ENCODE peak calls at places on chromosomes 16 and 17, in nine cellular contexts. Y, E, O, L, D, M, Q, P and A are unnamed samples. For H3K4me1 and H3K27me3, the result is how much of the 10 kb centered on the place peaks cover.

GRCh38 chr16:48899500-48899899 is 289.5 kb upstream of the N4BP1 start:
- DNase-seq in L (no peak), O (no peak), E (no peak), D (no peak), Y (no peak), Q (no peak), M (no peak), P (no peak), A (no peak)

GRCh38 chr17:75980188-75981018 is 1.4 kb downstream of the TEN1 start:
- DNase-seq in E (no peak), M (no peak), O (no peak), D (no peak), Y (no peak), L (peak), Q (no peak), P (peak), A (peak)

GRCh38 chr17:64147110-64148016 is 17.4 kb upstream of the ERN1 start:
- DNase-seq in D (peak), E (no peak), Q (no peak), L (no peak), P (peak), O (no peak), Y (peak), M (no peak), A (peak)

GRCh38 chr16:89598199-89598598 is 15.2 kb upstream of the DPEP1 start:
- DNase-seq in D (no peak), O (no peak), Y (peak), E (no peak), P (peak), M (no peak), Q (no peak), L (peak), A (no peak)

GRCh38 chr17:50629902-50630301 is 4.8 kb upstream of the ABCC3 start:
- DNase-seq in M (no peak), O (no peak), P (no peak), Y (no peak), D (no peak), E (no peak), Q (no peak), L (peak), A (no peak)

GRCh38 chr17:3479988-3480387 is 4.2 kb downstream of the ASPA start:
- DNase-seq in Y (no peak), L (no peak), O (no peak), P (no peak), E (no peak), Q (no peak), M (no peak), D (no peak), A (no peak)

GRCh38 chr17:16288860-16289571 is 64.3 kb downstream of the CENPV start:
- DNase-seq in P (no peak), O (no peak), D (no peak), E (no peak), M (no peak), L (peak), Q (no peak), Y (no peak), A (no peak)

GRCh38 chr16:81697321-81697885 is 81.7 kb upstream of the PLCG2 start:
- DNase-seq in E (peak), P (peak), Q (no peak), M (peak), O (no peak), D (peak), Y (peak), L (peak), A (peak)

GRCh38 chr16:15650698-15651161 is 685 bp downstream of the NDE1 start:
- DNase-seq in M (no peak), Q (peak), P (peak), L (peak), Y (no peak), D (peak), E (no peak), O (peak), A (peak)

GRCh38 chr17:27545562-27546229 is 85.3 kb upstream of the LGALS9 start:
- DNase-seq in L (no peak), E (no peak), Q (no peak), M (no peak), D (no peak), O (no peak), P (no peak), Y (no peak), A (no peak)

GRCh38 chr17:67421869-67422273 is 44.8 kb downstream of the PITPNC1 start:
- DNase-seq in L (peak), E (peak), M (no peak), Y (peak), P (peak), O (no peak), D (peak), Q (no peak), A (no peak)

DNA sequence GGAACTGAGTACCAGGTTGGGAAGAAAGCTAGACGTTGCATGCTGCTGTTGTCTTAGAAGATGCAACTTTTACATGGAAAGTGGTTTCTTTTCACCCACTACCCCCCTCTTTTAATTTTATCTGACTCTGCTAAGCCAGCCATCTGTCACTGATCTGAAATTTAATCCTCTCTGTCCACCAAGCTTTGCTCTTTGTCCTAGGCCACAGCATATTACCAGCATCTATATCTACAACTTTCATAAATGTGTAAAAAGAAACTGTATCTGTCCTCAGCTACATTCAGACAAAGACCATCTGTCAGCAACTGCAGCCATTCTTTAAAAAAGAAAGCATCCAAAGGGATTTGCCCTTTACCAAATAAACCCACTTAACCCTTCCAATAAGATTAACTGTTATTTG is 602.3 kb upstream of the SALL1 start:
- DNase-seq in Y (no peak), O (no peak), M (no peak), E (no peak), L (no peak), D (no peak), Q (no peak), P (no peak), A (no peak)
- H3K4me1 ChIP-seq in Y (under half), O (under half), M (under half), E (under half), L (under half), D (under half), Q (under half), P (under half), A (under half)

DNA sequence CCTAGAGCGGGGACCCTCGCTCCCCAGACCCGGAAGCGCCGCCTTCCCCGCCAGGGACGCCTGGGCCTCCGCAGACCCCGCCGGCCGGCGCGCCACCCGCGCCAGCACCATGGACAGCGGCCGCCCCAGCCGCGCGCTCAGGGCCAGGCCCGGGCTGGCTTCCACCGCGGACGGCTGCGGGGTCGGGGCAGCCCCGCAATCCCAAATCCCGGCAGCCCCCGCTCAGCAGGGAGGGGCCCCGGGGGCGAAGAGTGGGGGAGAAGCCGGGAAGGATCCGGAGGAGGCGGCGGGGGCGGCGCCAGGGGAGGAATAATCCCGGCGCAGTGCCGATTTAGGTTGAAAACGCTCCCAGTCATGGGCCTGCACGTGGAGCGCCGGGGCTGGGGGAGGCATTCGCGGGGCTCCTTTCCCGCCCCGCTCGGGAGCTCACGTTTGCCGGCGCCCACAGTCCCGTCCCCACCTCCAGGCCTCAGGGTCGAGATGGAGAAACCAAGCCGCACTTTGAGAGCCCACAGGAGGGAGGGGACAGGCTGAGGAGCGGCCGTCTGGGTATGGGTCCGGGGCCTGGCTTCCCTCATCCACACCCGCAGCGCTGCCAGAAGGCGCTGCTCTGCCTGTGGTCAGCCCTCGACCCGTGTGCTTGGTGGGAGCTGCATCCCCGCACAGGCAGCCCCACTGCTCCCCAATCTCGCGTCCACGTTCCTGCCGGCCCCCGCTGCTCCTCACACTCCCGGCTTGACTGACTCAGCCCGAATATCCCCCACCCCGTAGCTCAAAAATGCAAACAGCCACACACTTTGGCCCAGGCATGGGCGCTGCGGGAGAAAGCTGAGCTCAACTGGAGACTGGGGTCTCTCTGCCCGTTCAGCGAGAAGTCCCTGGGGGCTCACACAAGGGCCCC is 4.7 kb downstream of the FBXL16 start:
- DNase-seq in L (peak), E (no peak), O (no peak), Q (peak), D (no peak), P (peak), Y (peak), M (no peak), A (no peak)
- H3K27me3 ChIP-seq in L (under half), E (half or more), O (half or more), Q (half or more), D (under half), P (under half), Y (half or more), M (half or more), A (under half)

GRCh38 chr16:11671676-11672075 is 3.4 kb downstream of the SNN start:
- DNase-seq in M (no peak), O (no peak), D (no peak), P (no peak), Q (no peak), L (no peak), E (no peak), Y (no peak), A (no peak)

GRCh38 chr16:11672206-11673090 is 4.2 kb downstream of the SNN start:
- DNase-seq in Q (no peak), O (no peak), M (no peak), D (no peak), Y (no peak), E (peak), L (no peak), P (no peak), A (no peak)

GRCh38 chr16:11669380-11670146 is 1.3 kb downstream of the SNN start:
- DNase-seq in Y (no peak), Q (no peak), M (peak), E (peak), P (peak), L (peak), O (peak), D (no peak), A (no peak)

GRCh38 chr16:11670171-11671131 is 2.2 kb downstream of the SNN start:
- DNase-seq in Y (no peak), O (no peak), E (no peak), M (no peak), L (peak), D (no peak), P (peak), Q (no peak), A (no peak)

GRCh38 chr16:11671271-11671670 is 3.0 kb downstream of the SNN start:
- DNase-seq in P (no peak), L (no peak), E (no peak), M (no peak), Q (no peak), Y (no peak), D (no peak), O (no peak), A (no peak)
- H3K4me1 ChIP-seq in P (under half), L (under half), E (half or more), M (half or more), Q (under half), Y (under half), D (half or more), O (half or more), A (under half)

DNA sequence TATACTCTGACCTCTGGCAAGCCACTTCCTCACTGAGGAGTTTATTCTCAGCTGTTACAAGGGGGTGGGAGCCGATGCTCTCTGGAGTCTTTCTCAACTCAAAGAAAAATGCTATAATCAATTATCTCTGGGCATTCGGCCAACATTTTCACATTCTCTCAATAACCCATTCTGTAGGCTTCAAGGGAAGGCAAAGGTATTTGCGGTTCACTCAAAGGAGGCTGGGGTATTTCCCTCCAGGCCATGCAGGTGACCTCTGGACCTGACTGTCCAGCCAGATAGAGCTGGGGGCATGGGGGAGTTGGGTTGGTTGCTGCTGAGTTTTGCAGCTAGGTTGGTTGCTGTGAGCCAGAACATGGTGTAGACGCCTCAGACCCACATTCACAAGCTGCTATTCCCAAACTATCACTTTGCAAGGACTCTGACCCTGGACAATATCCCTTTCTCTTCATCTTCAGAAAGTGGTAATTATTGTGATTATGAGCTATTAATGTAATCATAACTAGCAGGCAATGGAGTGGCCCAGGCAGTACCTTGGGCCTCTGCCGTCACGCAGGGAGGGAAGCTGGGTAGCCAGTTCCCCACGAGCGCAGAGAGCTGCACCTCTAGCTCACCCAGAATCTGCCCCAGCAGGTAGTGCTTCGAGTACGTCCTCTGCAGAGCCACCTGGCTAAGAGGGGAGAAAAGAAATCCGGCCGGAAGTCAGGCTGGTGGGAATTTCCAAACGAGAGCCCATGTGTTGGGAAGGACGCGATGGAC is 42.1 kb downstream of the AIPL1 start:
- DNase-seq in D (no peak), Y (peak), L (peak), O (no peak), M (no peak), P (no peak), E (no peak), Q (no peak), A (peak)
- H3K27me3 ChIP-seq in D (under half), Y (under half), L (under half), O (under half), M (under half), P (under half), E (under half), Q (under half), A (under half)

GRCh38 chr17:78748048-78748729 is 33.9 kb downstream of the CYTH1 start:
- DNase-seq in Y (no peak), Q (no peak), P (peak), L (no peak), O (no peak), M (no peak), E (no peak), D (peak), A (no peak)
- H3K4me1 ChIP-seq in Y (under half), Q (under half), P (under half), L (under half), O (half or more), M (half or more), E (under half), D (under half), A (under half)